ENCODE peak calls at places on chromosome 22, in nine cellular contexts. H is upper lobe of left lung, W is stomach, X is transverse colon, C is GM23338, K is H1, U is prostate gland, E is sigmoid colon, P is HCT116. G is an unnamed sample.

GRCh38 chr22:19109198-19110063 is 12.8 kb downstream of the DGCR2 start:
- DNase-seq in X (peak), E (no peak), K (no peak), U (peak), W (peak), P (no peak), C (no peak), H (no peak), G (no peak)

GRCh38 chr22:36411589-36412258 is 24.0 kb upstream of the MYH9 start:
- DNase-seq in U (no peak), C (no peak), K (no peak), X (peak), W (no peak), H (no peak), E (no peak), P (no peak), G (no peak)

GRCh38 chr22:39545310-39546063 is 12.9 kb upstream of the RPS19BP1 start:
- DNase-seq in W (no peak), H (peak), K (peak), P (no peak), C (peak), U (no peak), X (peak), E (no peak), G (no peak)

GRCh38 chr22:44354288-44354687 is 41.5 kb upstream of the SHISAL1 start:
- DNase-seq in K (no peak), U (no peak), X (no peak), C (no peak), P (no peak), E (peak), H (no peak), W (no peak), G (no peak)

GRCh38 chr22:36546092-36546804 is 17.3 kb upstream of the EIF3D start:
- DNase-seq in W (no peak), X (peak), U (peak), H (no peak), P (peak), C (peak), K (peak), E (no peak), G (peak)

GRCh38 chr22:36331912-36332622 is 55.7 kb downstream of the MYH9 start:
- DNase-seq in E (peak), K (no peak), H (no peak), P (no peak), U (peak), W (peak), C (no peak), X (peak), G (no peak)

GRCh38 chr22:25775501-25775900 is 33.5 kb downstream of the MYO18B start:
- DNase-seq in E (no peak), H (no peak), U (no peak), W (no peak), K (peak), C (peak), P (no peak), X (no peak), G (no peak)

GRCh38 chr22:37138879-37139561 is 10.7 kb downstream of the IL2RB start:
- DNase-seq in U (no peak), H (no peak), C (no peak), W (no peak), X (no peak), P (no peak), E (no peak), K (no peak), G (no peak)

GRCh38 chr22:23836692-23837495 is 1.9 kb downstream of the DERL3 start:
- DNase-seq in W (no peak), P (no peak), K (no peak), C (no peak), E (peak), X (no peak), H (no peak), U (no peak), G (no peak)
- TF ChIP-seq POLR2AphosphoS5 in W (no peak), P (no peak), K (no peak), C (no peak), E (no peak), X (no peak), H (no peak), U (no peak), G (no peak)

DNA sequence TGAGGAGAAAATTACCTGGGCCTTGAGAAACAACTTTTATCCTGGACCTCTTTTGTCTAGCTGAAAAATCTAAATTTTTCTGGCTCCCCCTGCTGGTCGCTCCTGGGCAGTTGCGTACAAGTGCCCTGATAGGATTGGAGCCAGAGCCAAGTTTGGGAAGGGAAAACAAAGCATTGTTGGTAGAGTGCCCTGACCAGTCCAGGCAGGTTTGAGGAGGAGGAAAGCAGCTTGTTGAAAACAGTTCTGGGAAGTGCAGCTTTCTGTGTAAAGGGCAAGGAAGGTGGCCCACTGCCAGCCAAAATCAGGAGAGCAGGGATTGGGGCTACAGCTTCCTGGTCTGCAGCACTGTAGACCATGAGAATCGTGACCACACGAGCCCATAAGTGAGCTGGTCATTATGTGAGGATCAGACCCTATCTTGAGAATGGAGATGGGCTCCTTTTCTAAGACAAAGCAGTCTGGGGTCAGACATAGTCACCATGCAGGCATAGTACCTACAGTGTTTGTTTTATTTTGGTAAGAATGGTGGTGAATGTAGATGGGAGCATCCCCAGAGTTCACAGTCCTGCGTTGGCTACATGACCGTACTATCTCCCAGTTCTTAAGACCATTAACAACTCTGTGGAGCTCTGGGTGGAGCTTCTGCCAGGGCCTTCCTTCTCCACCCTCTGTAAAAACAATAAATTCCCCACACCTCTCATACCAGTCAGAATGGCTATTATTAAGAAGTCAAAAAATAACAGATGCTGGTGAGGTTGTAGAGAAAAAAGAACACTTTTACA is 21.3 kb upstream of the PIK3IP1 start:
- DNase-seq in W (peak), P (peak), U (peak), E (peak), C (peak), H (no peak), K (peak), X (peak), G (no peak)
- TF ChIP-seq POLR2AphosphoS5 in W (peak), P (no peak), U (peak), E (peak), C (no peak), H (peak), K (peak), X (no peak), G (no peak)

GRCh38 chr22:49861642-49862407 is 8.2 kb downstream of the ZBED4 start:
- DNase-seq in H (no peak), P (no peak), X (no peak), W (no peak), K (no peak), E (no peak), U (no peak), C (no peak), G (no peak)
- TF ChIP-seq POLR2AphosphoS5 in H (no peak), P (no peak), X (no peak), W (no peak), K (no peak), E (no peak), U (no peak), C (no peak), G (no peak)

DNA sequence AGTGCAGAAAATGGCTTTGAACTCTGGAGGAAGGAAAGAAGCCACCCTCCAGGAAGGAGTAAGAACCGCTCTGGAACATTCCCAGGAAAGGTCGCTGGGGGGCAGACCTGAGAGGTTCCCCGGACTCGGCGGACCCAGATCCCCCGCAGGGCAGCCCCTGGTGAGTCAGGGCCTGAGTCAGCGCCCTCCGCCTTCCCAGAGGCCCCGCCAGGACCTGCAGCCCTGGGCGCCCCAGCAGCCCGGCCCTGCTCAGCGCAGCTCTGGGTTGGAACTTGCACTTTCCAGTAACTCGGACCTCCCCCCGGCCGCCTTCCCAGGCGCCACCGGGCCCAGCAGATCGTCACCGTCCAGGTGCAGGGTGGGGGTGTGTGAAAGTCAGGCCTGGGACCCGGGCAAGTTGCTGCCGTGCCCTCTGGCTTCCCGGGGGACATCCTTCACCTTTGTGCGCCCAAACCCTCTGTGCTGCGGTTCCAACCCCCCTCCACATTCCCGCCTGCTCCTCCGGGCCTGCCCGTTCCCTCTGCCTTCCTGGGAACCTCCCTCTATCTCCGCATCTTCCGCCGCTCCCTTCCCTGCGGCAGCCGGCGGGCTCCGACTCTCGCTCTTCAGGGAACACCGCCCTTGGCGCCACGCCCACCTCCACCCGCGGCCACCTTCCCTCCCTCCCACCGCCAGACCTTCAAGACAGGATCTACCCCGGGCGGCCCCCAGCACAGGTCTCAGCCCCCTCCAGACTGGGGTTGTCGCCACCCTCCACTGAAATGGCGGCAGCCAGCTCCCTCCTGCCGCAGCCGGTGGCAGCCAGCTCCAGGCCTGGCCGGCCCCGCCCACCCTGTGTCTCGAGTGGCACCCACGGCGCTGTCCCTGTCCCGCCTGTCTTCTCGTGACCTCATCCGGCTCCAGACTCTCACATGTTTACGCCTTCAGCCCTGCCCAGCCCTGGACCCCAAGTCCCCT is 36.8 kb upstream of the WNT7B start:
- DNase-seq in U (peak), E (peak), C (peak), X (peak), K (peak), W (peak), H (peak), P (peak), G (peak)
- TF ChIP-seq POLR2AphosphoS5 in U (peak), E (peak), C (peak), X (peak), K (no peak), W (peak), H (peak), P (peak), G (no peak)

DNA sequence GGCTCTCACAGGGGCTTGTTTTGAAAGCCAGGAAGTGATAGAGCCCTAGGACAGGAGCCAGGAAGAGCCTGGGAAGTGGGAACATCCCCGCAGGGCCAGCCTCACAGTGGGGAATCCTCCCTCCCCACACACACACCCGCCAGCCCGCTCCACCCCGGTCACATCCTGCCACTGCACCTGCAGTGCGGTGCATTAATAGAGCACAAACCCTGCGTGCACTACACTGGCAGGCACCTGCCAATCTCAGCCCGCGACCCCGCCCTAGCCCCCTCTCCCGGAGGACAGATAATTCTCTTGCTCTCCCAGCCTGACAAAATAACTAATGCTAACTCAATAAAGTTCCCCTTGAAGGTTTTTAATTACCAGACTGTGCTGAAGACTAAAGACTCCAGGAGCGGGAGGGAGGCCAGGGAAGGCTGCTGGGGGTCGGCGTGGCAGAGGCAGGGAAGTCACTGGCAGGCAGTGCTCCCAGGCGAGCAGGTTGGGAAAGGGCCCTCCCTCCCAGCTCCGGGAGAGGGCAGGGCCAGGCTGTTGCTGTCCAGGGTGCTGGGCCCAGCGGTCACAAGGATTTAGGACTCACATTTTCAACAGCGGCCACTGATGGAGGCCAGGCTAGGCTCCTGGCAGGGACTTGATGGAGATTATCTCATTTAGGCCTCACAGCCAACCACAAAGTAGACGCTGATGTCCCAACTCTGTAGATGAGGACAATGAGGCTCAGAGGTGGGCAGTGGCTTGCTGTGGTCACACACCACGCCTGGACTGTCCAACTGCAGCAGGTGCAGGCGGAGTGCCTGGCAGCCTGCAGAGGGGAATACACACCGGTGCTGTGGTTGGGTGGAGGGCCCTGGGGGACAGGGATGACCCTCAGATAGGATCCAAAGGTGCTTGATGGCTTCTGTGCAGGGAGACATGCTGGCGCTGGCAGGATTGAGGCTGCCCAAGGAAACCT is 23.9 kb upstream of the TCF20 start:
- DNase-seq in K (peak), H (no peak), E (no peak), W (peak), U (peak), P (no peak), C (peak), X (peak), G (no peak)
- TF ChIP-seq POLR2AphosphoS5 in K (no peak), H (no peak), E (no peak), W (no peak), U (no peak), P (no peak), C (no peak), X (no peak), G (no peak)

DNA sequence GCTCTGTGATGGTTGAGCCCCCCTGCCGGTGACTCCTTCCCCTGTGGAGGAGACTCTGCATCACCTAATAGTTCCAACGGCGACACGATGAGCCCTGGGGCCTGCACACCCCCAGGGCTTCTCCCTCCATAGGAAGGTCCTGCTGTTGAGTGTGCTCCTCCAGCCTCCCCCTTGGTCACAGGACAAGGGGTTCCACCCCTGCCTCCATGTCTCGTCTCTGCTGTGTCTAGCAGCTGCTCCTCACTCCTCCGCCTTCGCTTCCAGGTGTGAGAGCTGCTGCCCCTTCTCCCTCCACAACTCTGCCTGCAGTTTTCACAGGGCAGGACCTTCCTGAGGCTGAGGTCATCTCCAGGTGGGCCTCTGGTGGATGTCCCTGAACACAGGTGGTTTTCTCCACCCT is 1416.1 kb downstream of the TBC1D22A start:
- DNase-seq in H (no peak), U (no peak), K (no peak), X (no peak), P (no peak), E (no peak), W (no peak), C (no peak), G (no peak)
- TF ChIP-seq POLR2AphosphoS5 in H (no peak), U (no peak), K (no peak), X (no peak), P (no peak), E (no peak), W (no peak), C (no peak), G (no peak)

DNA sequence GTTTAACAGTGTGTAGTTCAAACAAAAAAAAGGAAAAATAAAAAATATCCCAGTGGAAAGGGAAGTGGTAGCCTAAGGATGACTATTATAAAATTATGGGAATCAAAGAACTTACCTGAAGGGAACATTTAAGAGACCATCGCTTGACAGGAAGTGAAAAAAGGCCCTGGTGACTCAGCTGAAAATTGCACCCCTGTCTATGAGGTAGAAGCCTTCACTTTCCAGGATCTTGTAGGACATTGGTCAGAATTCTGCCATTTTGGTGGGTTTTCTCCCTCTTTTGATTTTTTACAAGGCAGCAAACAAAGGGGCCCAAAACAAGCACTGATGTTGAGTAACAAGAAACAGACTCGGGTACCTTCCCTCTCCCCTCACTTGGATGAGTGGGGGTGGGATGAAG is 15.6 kb downstream of the DDX17 start:
- DNase-seq in H (no peak), P (no peak), W (no peak), U (no peak), K (no peak), X (no peak), C (no peak), E (no peak), G (no peak)
- TF ChIP-seq POLR2AphosphoS5 in H (no peak), P (peak), W (no peak), U (no peak), K (no peak), X (no peak), C (no peak), E (no peak), G (no peak)

GRCh38 chr22:50528682-50529415 is 963 bp downstream of the TYMP start:
- DNase-seq in H (peak), P (no peak), K (peak), E (no peak), X (peak), U (no peak), C (peak), W (no peak), G (no peak)
- TF ChIP-seq POLR2AphosphoS5 in H (no peak), P (peak), K (no peak), E (no peak), X (no peak), U (no peak), C (no peak), W (no peak), G (no peak)